ENCODE peak calls at places on chromosome 2, in six cellular contexts. C, A, Q, P, S and X are unnamed samples.

GRCh38 chr2:830419-831224 is 120.0 kb upstream of the SNTG2 start:
- ATAC-seq in C (no peak), A (no peak), Q (no peak), P (no peak), S (no peak), X (no peak)

GRCh38 chr2:36483290-36483689 is 114.7 kb downstream of the FEZ2 start:
- ATAC-seq in C (no peak), A (no peak), Q (no peak), P (no peak), S (no peak), X (no peak)

GRCh38 chr2:165203689-165204559 is at the start of gene SCN3A:
- ATAC-seq in C (peak), A (peak), Q (no peak), P (peak), S (no peak), X (no peak)

GRCh38 chr2:218368621-218369153 is 12.0 kb downstream of the CATIP start:
- ATAC-seq in C (peak), A (peak), Q (no peak), P (no peak), S (peak), X (peak)

GRCh38 chr2:1049691-1050090 is 99.0 kb downstream of the SNTG2 start:
- ATAC-seq in C (no peak), A (no peak), Q (no peak), P (no peak), S (no peak), X (no peak)

GRCh38 chr2:189260361-189260761 is 80.8 kb upstream of the COL5A2 start:
- ATAC-seq in C (no peak), A (no peak), Q (no peak), P (peak), S (no peak), X (no peak)

GRCh38 chr2:110713508-110714362 is 18.6 kb upstream of the ACOXL start:
- ATAC-seq in C (no peak), A (no peak), Q (no peak), P (peak), S (peak), X (no peak)

GRCh38 chr2:146979746-146980145 is 865.1 kb upstream of the ACVR2A start:
- ATAC-seq in C (no peak), A (no peak), Q (no peak), P (no peak), S (no peak), X (no peak)

GRCh38 chr2:3558205-3559014 is at the start of gene RNASEH1:
- ATAC-seq in C (peak), A (peak), Q (peak), P (peak), S (peak), X (peak)
- TF ChIP-seq POLR2A in C (peak), A (peak), Q (peak), P (peak), S (peak), X (peak)

GRCh38 chr2:124763611-124764010 is 738.5 kb downstream of the CNTNAP5 start:
- ATAC-seq in C (no peak), A (no peak), Q (no peak), P (no peak), S (no peak), X (no peak)
- H3K27ac ChIP-seq in C (no peak), A (no peak), Q (no peak), P (no peak), S (no peak), X (no peak)

GRCh38 chr2:160254363-160254762 is 54.3 kb upstream of the ITGB6 start:
- ATAC-seq in C (peak), A (no peak), Q (no peak), P (no peak), S (no peak), X (no peak)

GRCh38 chr2:160256511-160256910 is 56.4 kb upstream of the ITGB6 start:
- ATAC-seq in C (no peak), A (no peak), Q (no peak), P (no peak), S (no peak), X (no peak)

GRCh38 chr2:160255401-160255800 is 55.3 kb upstream of the ITGB6 start:
- ATAC-seq in C (no peak), A (no peak), Q (no peak), P (no peak), S (no peak), X (no peak)

GRCh38 chr2:160257742-160258577 is 57.9 kb upstream of the ITGB6 start:
- ATAC-seq in C (peak), A (no peak), Q (no peak), P (no peak), S (peak), X (no peak)

GRCh38 chr2:160257015-160257741 is 57.1 kb upstream of the ITGB6 start:
- ATAC-seq in C (peak), A (no peak), Q (no peak), P (no peak), S (no peak), X (no peak)
- TF ChIP-seq EP300 in C (no peak), A (no peak), Q (no peak), P (no peak), S (no peak), X (no peak)

GRCh38 chr2:10043256-10043905 is at the start of gene KLF11:
- ATAC-seq in C (peak), A (peak), Q (peak), P (peak), S (peak), X (peak)
- TF ChIP-seq POLR2A in C (no peak), A (no peak), Q (no peak), P (no peak), S (no peak), X (peak)

DNA sequence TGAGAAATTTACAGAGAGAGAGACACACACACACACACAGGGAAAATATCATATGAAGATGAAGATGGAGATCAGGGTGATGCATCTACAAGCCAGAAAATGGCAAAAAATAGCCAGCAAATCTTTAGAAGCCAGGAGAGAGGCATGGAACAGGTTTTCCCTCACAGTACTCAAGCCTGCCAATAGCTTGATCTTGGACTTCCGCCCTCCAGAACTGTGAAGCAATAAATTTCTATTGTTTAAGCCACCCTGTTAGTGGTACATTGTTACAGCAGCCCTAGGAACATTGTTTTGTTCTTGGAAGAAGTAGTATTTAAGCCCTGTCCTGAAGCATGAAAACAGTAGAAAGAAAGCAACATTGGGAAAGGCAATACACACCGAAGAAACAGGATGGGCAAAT is 292.0 kb upstream of the LRP1B start:
- ATAC-seq in C (no peak), A (no peak), Q (no peak), P (no peak), S (no peak), X (no peak)
- H3K27ac ChIP-seq in C (no peak), A (no peak), Q (no peak), P (no peak), S (no peak), X (no peak)